ENCODE peak calls at places on chromosomes 12 and 14, in eight cellular contexts. S is colonic mucosa; Q is activated naive CD8-positive, alpha-beta T cell treated with anti-CD3 and anti-CD28 coated beads, Interleukin-2, amount 50 U/mL, for 24 hours; I is activated CD4-positive, CD25-positive, alpha-beta regulatory T cell treated with anti-CD3 and anti-CD28 coated beads, Interleukin-2, amount 50 U/mL, for 72 hours; D is ELR; K is endothelial cell; R is hepatic stellate cell; H is NCI-H524. V is an unnamed sample.

GRCh38 chr12:65634626-65635331 is 189.5 kb upstream of the HMGA2 start:
- DNase-seq in S (no peak), Q (no peak), I (no peak), D (peak), K (no peak), R (peak), H (no peak), V (no peak)

GRCh38 chr14:24377660-24378059 is 9.7 kb downstream of the NFATC4 start:
- DNase-seq in S (no peak), Q (no peak), I (no peak), D (no peak), K (no peak), R (no peak), H (no peak), V (peak)

GRCh38 chr12:1830981-1831930 is 10.9 kb downstream of the LRTM2 start:
- DNase-seq in S (no peak), Q (peak), I (no peak), D (peak), K (peak), R (peak), H (no peak), V (peak)

GRCh38 chr12:105961821-105962671 is 176.7 kb downstream of the NUAK1 start:
- DNase-seq in S (no peak), Q (no peak), I (no peak), D (no peak), K (no peak), R (no peak), H (no peak), V (no peak)

GRCh38 chr14:76432967-76433752 is 57.2 kb downstream of the ESRRB start:
- DNase-seq in S (no peak), Q (no peak), I (no peak), D (no peak), K (no peak), R (no peak), H (peak), V (no peak)

GRCh38 chr12:117830471-117830870 is 138.3 kb downstream of the KSR2 start:
- DNase-seq in S (no peak), Q (no peak), I (no peak), D (peak), K (no peak), R (no peak), H (no peak), V (no peak)

GRCh38 chr14:97705976-97706375 is 908.8 kb downstream of the VRK1 start:
- DNase-seq in S (no peak), Q (no peak), I (peak), D (no peak), K (no peak), R (no peak), H (no peak), V (no peak)

GRCh38 chr12:24901975-24902461 is 46.9 kb downstream of the BCAT1 start:
- DNase-seq in S (no peak), Q (peak), I (no peak), D (peak), K (peak), R (no peak), H (no peak), V (no peak)

GRCh38 chr14:103393687-103394626 is 8.7 kb downstream of the MARK3 start:
- DNase-seq in S (no peak), Q (no peak), I (no peak), D (peak), K (no peak), R (peak), H (peak), V (peak)

GRCh38 chr14:50230601-50231474 is 540 bp downstream of the SOS2 start:
- DNase-seq in S (peak), Q (peak), I (peak), D (peak), K (peak), R (peak), H (peak), V (no peak)

V was measured in K562.